ENCODE peak calls at places on chromosomes 1 and 21, in five cellular contexts. A, M, Q, S and T are unnamed samples. For H3K4me1 and H3K27me3, the result is how much of the 10 kb centered on the place peaks cover.

GRCh38 chr21:37532868-37533780 is 166.6 kb downstream of the DYRK1A start:
- DNase-seq in A (peak), M (peak), Q (no peak), S (no peak), T (no peak)

GRCh38 chr1:232776526-232776925 is 28.7 kb upstream of the MAP10 start:
- DNase-seq in A (no peak), M (no peak), Q (no peak), S (no peak), T (no peak)

GRCh38 chr1:200336111-200336845 is 73.6 kb downstream of the ZNF281 start:
- DNase-seq in A (peak), M (no peak), Q (no peak), S (no peak), T (no peak)

GRCh38 chr21:38773108-38774061 is 32.3 kb upstream of the ETS2 start:
- DNase-seq in A (peak), M (no peak), Q (no peak), S (no peak), T (no peak)

GRCh38 chr1:50208296-50208695 is 99.6 kb downstream of the ELAVL4 start:
- DNase-seq in A (no peak), M (no peak), Q (no peak), S (no peak), T (no peak)

GRCh38 chr1:57623039-57623790 is 199.4 kb upstream of the DAB1 start:
- DNase-seq in A (no peak), M (no peak), Q (peak), S (no peak), T (no peak)

GRCh38 chr1:181033799-181034391 is at the start of gene MR1:
- DNase-seq in A (peak), M (no peak), Q (no peak), S (peak), T (peak)

GRCh38 chr21:43312751-43313169 is 114.2 kb downstream of the SIK1 start:
- DNase-seq in A (no peak), M (peak), Q (no peak), S (peak), T (no peak)

GRCh38 chr1:54848134-54848948 is 38.7 kb downstream of the DHCR24 start:
- DNase-seq in A (no peak), M (no peak), Q (no peak), S (no peak), T (no peak)

GRCh38 chr1:14735861-14736260 is 137.4 kb downstream of the KAZN start:
- DNase-seq in A (no peak), M (no peak), Q (no peak), S (no peak), T (no peak)

GRCh38 chr1:117780981-117781475 is 148.4 kb downstream of the GDAP2 start:
- DNase-seq in A (no peak), M (no peak), Q (no peak), S (no peak), T (no peak)

GRCh38 chr21:46149205-46149901 is 6.0 kb downstream of the FTCD start:
- DNase-seq in A (no peak), M (peak), Q (no peak), S (no peak), T (peak)

GRCh38 chr1:34759472-34760357 is at the start of gene GJB4:
- DNase-seq in A (no peak), M (no peak), Q (no peak), S (no peak), T (no peak)

GRCh38 chr1:29043270-29043971 is 80.3 kb downstream of the TMEM200B start:
- DNase-seq in A (no peak), M (no peak), Q (no peak), S (no peak), T (no peak)

GRCh38 chr1:32753532-32754281 is 51.1 kb upstream of the SYNC start:
- DNase-seq in A (peak), M (peak), Q (peak), S (peak), T (peak)

GRCh38 chr1:149888999-149889289 is 10.4 kb upstream of the BOLA1 start:
- DNase-seq in A (peak), M (no peak), Q (no peak), S (no peak), T (no peak)

GRCh38 chr1:198934901-198935301 is 296.1 kb downstream of the PTPRC start:
- DNase-seq in A (peak), M (no peak), Q (no peak), S (no peak), T (no peak)

GRCh38 chr1:198534540-198535413 is 5.7 kb downstream of the ATP6V1G3 start:
- DNase-seq in A (no peak), M (no peak), Q (no peak), S (no peak), T (no peak)

GRCh38 chr1:204923209-204923608 is 52.5 kb downstream of the NFASC start:
- DNase-seq in A (no peak), M (no peak), Q (no peak), S (no peak), T (no peak)

GRCh38 chr1:145690587-145691558 is 16.3 kb downstream of the PDZK1 start:
- DNase-seq in A (peak), M (no peak), Q (no peak), S (peak), T (no peak)

GRCh38 chr1:168958562-168959289 is 147.8 kb upstream of the ATP1B1 start:
- DNase-seq in A (no peak), M (no peak), Q (no peak), S (no peak), T (no peak)

GRCh38 chr21:38170283-38170682 is 86.5 kb upstream of the KCNJ15 start:
- DNase-seq in A (peak), M (no peak), Q (no peak), S (peak), T (no peak)

GRCh38 chr1:24986372-24986979 is 56.4 kb upstream of the RUNX3 start:
- DNase-seq in A (no peak), M (no peak), Q (no peak), S (no peak), T (no peak)

GRCh38 chr1:178066904-178067531 is 26.9 kb upstream of the RASAL2 start:
- DNase-seq in A (no peak), M (no peak), Q (no peak), S (no peak), T (no peak)

GRCh38 chr1:24695202-24695974 is 49.9 kb upstream of the CLIC4 start:
- DNase-seq in A (no peak), M (no peak), Q (peak), S (no peak), T (no peak)

DNA sequence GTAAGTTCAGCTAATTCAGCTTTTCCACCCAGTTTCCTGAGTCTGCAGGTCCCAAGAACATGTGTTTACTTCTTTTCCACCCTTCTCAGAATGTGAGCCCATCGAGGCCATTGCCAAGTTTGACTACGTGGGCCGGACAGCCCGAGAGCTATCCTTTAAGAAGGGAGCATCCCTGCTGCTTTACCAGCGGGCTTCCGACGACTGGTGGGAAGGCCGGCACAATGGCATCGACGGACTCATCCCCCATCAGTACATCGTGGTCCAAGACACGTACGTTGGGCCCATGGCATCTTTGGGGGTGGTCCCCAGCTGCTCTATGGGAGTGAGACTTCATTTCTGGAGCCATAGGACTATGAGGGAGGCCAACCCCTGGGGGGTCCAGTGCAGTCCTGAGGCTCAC is 17.2 kb upstream of the IKBKE start:
- DNase-seq in A (no peak), M (no peak), Q (no peak), S (no peak), T (no peak)
- TF ChIP-seq CTCF in A (no peak), M (no peak), Q (no peak), S (no peak), T (no peak)

GRCh38 chr1:244655186-244655585 is 2.3 kb downstream of the DESI2 start:
- DNase-seq in A (no peak), M (no peak), Q (no peak), S (no peak), T (no peak)

GRCh38 chr1:244651956-244652698 is 799 bp upstream of the DESI2 start:
- DNase-seq in A (no peak), M (no peak), Q (no peak), S (no peak), T (no peak)

GRCh38 chr1:244652699-244653438 is at the start of gene DESI2:
- DNase-seq in A (peak), M (peak), Q (peak), S (peak), T (peak)

GRCh38 chr1:244654284-244655038 is 1.5 kb downstream of the DESI2 start:
- DNase-seq in A (peak), M (no peak), Q (no peak), S (no peak), T (no peak)

GRCh38 chr1:244653439-244654283 is 735 bp downstream of the DESI2 start:
- DNase-seq in A (peak), M (peak), Q (no peak), S (peak), T (no peak)
- H3K4me1 ChIP-seq in A (under half), M (half or more), Q (half or more), S (under half), T (under half)

DNA sequence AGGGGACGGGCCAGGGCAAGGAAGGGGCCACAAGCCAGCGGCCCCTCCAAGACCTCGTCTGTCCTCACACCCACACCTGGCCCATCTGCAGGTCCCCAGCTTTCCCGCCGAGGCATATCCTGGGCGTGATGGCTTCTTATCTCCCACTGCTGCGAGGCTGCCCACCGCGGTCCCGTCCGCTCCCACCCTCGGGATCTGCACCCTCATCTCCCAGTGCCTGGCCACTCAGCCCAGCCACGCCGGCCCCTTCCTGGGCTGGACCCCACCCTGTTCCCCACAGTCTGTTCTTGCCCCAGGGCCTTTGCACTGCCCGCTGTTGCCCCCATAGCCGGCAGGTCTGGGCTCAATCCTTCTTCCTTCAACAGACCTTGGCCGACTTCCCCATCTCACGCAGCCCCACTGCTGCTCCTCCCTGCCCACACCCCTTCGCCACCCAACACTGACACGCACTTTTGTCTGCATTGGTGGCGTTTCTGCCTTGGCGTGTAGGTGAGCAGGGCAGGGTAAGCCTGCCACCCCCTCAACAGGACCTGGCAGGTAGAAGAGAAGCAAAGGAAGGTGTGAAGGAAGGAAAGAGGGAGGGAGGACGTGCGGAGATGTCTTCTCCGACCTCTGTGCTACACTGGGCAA is 4.4 kb upstream of the TTC34 start:
- DNase-seq in A (no peak), M (peak), Q (no peak), S (no peak), T (no peak)
- H3K27me3 ChIP-seq in A (under half), M (under half), Q (half or more), S (half or more), T (under half)

GRCh38 chr1:234675006-234675405 is 65.0 kb upstream of the IRF2BP2 start:
- DNase-seq in A (no peak), M (no peak), Q (no peak), S (no peak), T (no peak)
- TF ChIP-seq CTCF in A (no peak), M (no peak), Q (no peak), S (no peak), T (no peak)

GRCh38 chr1:226659136-226659535 is 79.9 kb downstream of the ITPKB start:
- DNase-seq in A (no peak), M (peak), Q (no peak), S (no peak), T (no peak)
- H3K4me1 ChIP-seq in A (half or more), M (half or more), Q (under half), S (half or more), T (under half)

DNA sequence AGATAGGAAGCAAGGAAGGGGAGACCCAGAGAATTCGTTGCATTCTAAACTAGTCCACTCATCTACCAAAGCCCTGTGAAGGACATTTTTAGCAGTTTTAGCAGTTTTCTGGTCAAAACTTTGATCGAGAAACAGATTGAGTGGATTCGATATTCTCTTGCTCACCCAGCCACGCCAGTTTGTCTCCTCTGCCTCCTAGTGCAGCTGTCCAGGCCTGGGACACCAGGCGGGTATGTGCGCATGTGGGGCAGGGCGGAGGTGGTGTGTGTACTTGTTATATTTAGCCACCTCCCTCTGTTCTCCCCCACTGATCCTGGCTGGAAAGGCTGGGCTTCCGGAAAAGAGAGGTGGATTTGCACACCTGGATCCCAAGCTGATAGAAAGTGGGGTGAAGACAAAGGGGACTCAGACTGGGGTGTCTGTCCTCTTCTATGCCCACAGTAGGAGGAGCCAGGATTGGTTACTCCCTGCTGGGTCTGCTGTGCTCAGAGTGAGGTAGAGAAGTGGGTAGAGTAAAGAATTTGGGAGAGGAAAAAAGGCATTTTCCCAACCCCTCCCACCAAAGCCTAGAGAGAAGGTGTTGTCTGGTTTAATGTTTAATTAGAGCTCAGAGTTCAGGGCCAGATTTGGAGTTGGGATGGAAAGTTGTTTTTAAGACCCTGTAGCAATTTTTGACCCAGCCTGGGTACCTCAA is 3.8 kb downstream of the LMNA start:
- DNase-seq in A (peak), M (peak), Q (peak), S (no peak), T (peak)
- H3K27me3 ChIP-seq in A (under half), M (under half), Q (under half), S (under half), T (under half)

GRCh38 chr21:30605968-30606367 is 5.1 kb downstream of the KRTAP22-1 start:
- DNase-seq in A (no peak), M (no peak), Q (no peak), S (no peak), T (no peak)
- TF ChIP-seq CTCF in A (no peak), M (no peak), Q (no peak), S (no peak), T (no peak)